ENCODE peak calls at places on chromosomes 2 and 18, in nine cellular contexts. F is HCEC 1CT; C is KG1; N is upper lobe of right lung; G is CD8-positive, alpha-beta T cell; T is fibroblast of lung; O is activated CD4-positive, CD25-positive, alpha-beta regulatory T cell treated with anti-CD3 and anti-CD28 coated beads, Interleukin-2, amount 50 U/mL, for 72 hours; D is GM06990; M is hepatocyte. S is an unnamed sample.

GRCh38 chr2:147198651-147199171 is 646.1 kb upstream of the ACVR2A start:
- DNase-seq in F (no peak), C (no peak), N (no peak), G (no peak), T (no peak), O (no peak), D (no peak), M (no peak), S (no peak)

GRCh38 chr18:49460958-49461601 is 635 bp upstream of the DYM start:
- DNase-seq in F (no peak), C (no peak), N (no peak), G (no peak), T (no peak), O (no peak), D (no peak), M (no peak), S (no peak)

GRCh38 chr2:108129636-108130035 is 110.1 kb upstream of the SULT1C3 start:
- DNase-seq in F (no peak), C (no peak), N (no peak), G (no peak), T (no peak), O (no peak), D (no peak), M (no peak), S (no peak)

GRCh38 chr2:66435549-66435875 is 587 bp downstream of the MEIS1 start:
- DNase-seq in F (peak), C (no peak), N (no peak), G (no peak), T (no peak), O (no peak), D (no peak), M (no peak), S (no peak)

GRCh38 chr2:236170678-236171212 is 2.6 kb upstream of the GBX2 start:
- DNase-seq in F (no peak), C (no peak), N (peak), G (no peak), T (no peak), O (no peak), D (no peak), M (no peak), S (no peak)

GRCh38 chr2:151770995-151771394 is 36.7 kb upstream of the NEB start:
- DNase-seq in F (no peak), C (no peak), N (no peak), G (no peak), T (no peak), O (no peak), D (no peak), M (no peak), S (no peak)

GRCh38 chr18:13500227-13500865 is 226.0 kb downstream of the FAM210A start:
- DNase-seq in F (no peak), C (no peak), N (no peak), G (no peak), T (peak), O (no peak), D (no peak), M (peak), S (peak)

GRCh38 chr2:217918220-217919024 is 84.4 kb downstream of the TNS1 start:
- DNase-seq in F (no peak), C (no peak), N (no peak), G (no peak), T (peak), O (no peak), D (no peak), M (no peak), S (no peak)

GRCh38 chr18:74249181-74249968 is 42.4 kb downstream of the CYB5A start:
- DNase-seq in F (peak), C (no peak), N (no peak), G (no peak), T (peak), O (no peak), D (no peak), M (peak), S (no peak)

GRCh38 chr18:76273956-76274355 is 221.1 kb downstream of the ZNF516 start:
- DNase-seq in F (no peak), C (no peak), N (no peak), G (no peak), T (no peak), O (no peak), D (no peak), M (no peak), S (no peak)

GRCh38 chr2:24926220-24926601 is 6.2 kb upstream of the ADCY3 start:
- DNase-seq in F (no peak), C (no peak), N (no peak), G (no peak), T (no peak), O (no peak), D (no peak), M (no peak), S (no peak)

GRCh38 chr18:58101291-58101706 is 57.3 kb downstream of the NEDD4L start:
- DNase-seq in F (no peak), C (no peak), N (no peak), G (no peak), T (no peak), O (no peak), D (no peak), M (no peak), S (no peak)

GRCh38 chr2:216879727-216880508 is 20.1 kb upstream of the TNP1 start:
- DNase-seq in F (no peak), C (no peak), N (no peak), G (no peak), T (no peak), O (no peak), D (no peak), M (no peak), S (no peak)

GRCh38 chr18:48454146-48454796 is 45.1 kb upstream of the ZBTB7C start:
- DNase-seq in F (no peak), C (no peak), N (no peak), G (no peak), T (no peak), O (no peak), D (no peak), M (no peak), S (no peak)

GRCh38 chr2:63049291-63050185 is 1.1 kb upstream of the OTX1 start:
- DNase-seq in F (no peak), C (no peak), N (no peak), G (no peak), T (no peak), O (no peak), D (peak), M (peak), S (no peak)

GRCh38 chr2:37816686-37817085 is 108.4 kb upstream of the RMDN2 start:
- DNase-seq in F (no peak), C (no peak), N (no peak), G (no peak), T (no peak), O (no peak), D (no peak), M (no peak), S (no peak)

GRCh38 chr2:6864938-6865345 is 765 bp downstream of the CMPK2 start:
- DNase-seq in F (no peak), C (no peak), N (peak), G (peak), T (peak), O (peak), D (no peak), M (no peak), S (no peak)

GRCh38 chr2:240934701-240935100 is 28.6 kb downstream of the CROCC2 start:
- DNase-seq in F (no peak), C (no peak), N (peak), G (no peak), T (no peak), O (peak), D (no peak), M (no peak), S (no peak)

GRCh38 chr2:168427451-168427850 is 28.6 kb upstream of the CERS6 start:
- DNase-seq in F (peak), C (no peak), N (no peak), G (no peak), T (peak), O (no peak), D (no peak), M (peak), S (peak)

GRCh38 chr2:85524567-85524923 is 14.4 kb upstream of the MAT2A start:
- DNase-seq in F (no peak), C (no peak), N (no peak), G (no peak), T (no peak), O (no peak), D (no peak), M (no peak), S (no peak)

GRCh38 chr2:105081006-105081701 is 43.3 kb downstream of the MRPS9 start:
- DNase-seq in F (no peak), C (no peak), N (no peak), G (no peak), T (peak), O (no peak), D (no peak), M (no peak), S (no peak)

GRCh38 chr18:13264986-13265900 is 46.7 kb downstream of the LDLRAD4 start:
- DNase-seq in F (no peak), C (no peak), N (peak), G (no peak), T (no peak), O (peak), D (no peak), M (no peak), S (no peak)

GRCh38 chr18:49456794-49457193 is 3.7 kb downstream of the DYM start:
- DNase-seq in F (no peak), C (no peak), N (no peak), G (no peak), T (no peak), O (no peak), D (no peak), M (no peak), S (no peak)

GRCh38 chr18:45839415-45840395 is 14.2 kb downstream of the SIGLEC15 start:
- DNase-seq in F (peak), C (no peak), N (no peak), G (no peak), T (peak), O (no peak), D (no peak), M (peak), S (peak)

GRCh38 chr2:160376576-160376975 is 117.0 kb downstream of the RBMS1 start:
- DNase-seq in F (peak), C (no peak), N (no peak), G (no peak), T (peak), O (no peak), D (no peak), M (no peak), S (peak)

GRCh38 chr2:60759654-60760053 is 3.6 kb downstream of the PAPOLG start:
- DNase-seq in F (no peak), C (no peak), N (no peak), G (no peak), T (no peak), O (no peak), D (no peak), M (no peak), S (no peak)

GRCh38 chr2:154306261-154306970 is 392.1 kb upstream of the KCNJ3 start:
- DNase-seq in F (no peak), C (no peak), N (no peak), G (no peak), T (no peak), O (no peak), D (no peak), M (no peak), S (no peak)

GRCh38 chr2:168198476-168199192 is 48.8 kb downstream of the STK39 start:
- DNase-seq in F (peak), C (no peak), N (no peak), G (no peak), T (peak), O (no peak), D (no peak), M (no peak), S (no peak)

GRCh38 chr2:9736008-9736407 is 105.2 kb upstream of the YWHAQ start:
- DNase-seq in F (no peak), C (no peak), N (no peak), G (no peak), T (no peak), O (no peak), D (no peak), M (no peak), S (no peak)

GRCh38 chr2:195672674-195673073 is 15.6 kb downstream of the SLC39A10 start:
- DNase-seq in F (no peak), C (no peak), N (no peak), G (no peak), T (no peak), O (no peak), D (no peak), M (no peak), S (no peak)

S was measured in H4.